ENCODE peak calls at places on chromosomes 3 and 15, in five cellular contexts. B is HL-60, C is stomach, A is breast epithelium, I is Panc1. Q is an unnamed sample.

GRCh38 chr15:51251591-51251990 is 86.8 kb downstream of the CYP19A1 start:
- DNase-seq in B (no peak), C (no peak), A (no peak), I (no peak), Q (no peak)

GRCh38 chr15:65423977-65424679 is 1.4 kb upstream of the IGDCC4 start:
- DNase-seq in B (no peak), C (no peak), A (no peak), I (no peak), Q (no peak)

GRCh38 chr3:178385280-178385952 is 150.8 kb upstream of the KCNMB2 start:
- DNase-seq in B (no peak), C (no peak), A (no peak), I (peak), Q (peak)

GRCh38 chr3:69781593-69781992 is 42.3 kb downstream of the MITF start:
- DNase-seq in B (no peak), C (no peak), A (no peak), I (no peak), Q (no peak)

GRCh38 chr15:68431792-68432401 is at the start of gene ITGA11:
- DNase-seq in B (peak), C (peak), A (peak), I (no peak), Q (no peak)

GRCh38 chr3:126129408-126129891 is 45.5 kb upstream of the SLC41A3 start:
- DNase-seq in B (no peak), C (peak), A (peak), I (no peak), Q (no peak)

GRCh38 chr3:124207873-124208473 is 216.0 kb upstream of the ROPN1 start:
- DNase-seq in B (no peak), C (no peak), A (no peak), I (no peak), Q (no peak)

GRCh38 chr15:39165026-39165706 is 415.7 kb upstream of the THBS1 start:
- DNase-seq in B (no peak), C (no peak), A (no peak), I (no peak), Q (no peak)

GRCh38 chr3:39138804-39139415 is 14.5 kb downstream of the CSRNP1 start:
- DNase-seq in B (no peak), C (peak), A (peak), I (no peak), Q (no peak)

GRCh38 chr3:157335677-157336076 is 101.0 kb upstream of the PTX3 start:
- DNase-seq in B (no peak), C (no peak), A (no peak), I (no peak), Q (no peak)

GRCh38 chr3:188947983-188948657 is 223.7 kb upstream of the TPRG1 start:
- DNase-seq in B (no peak), C (peak), A (peak), I (no peak), Q (peak)

GRCh38 chr3:126269360-126269759 is 87.8 kb downstream of the KLF15 start:
- DNase-seq in B (no peak), C (no peak), A (no peak), I (no peak), Q (no peak)

GRCh38 chr15:55816017-55816416 is 73.1 kb upstream of the PRTG start:
- DNase-seq in B (no peak), C (no peak), A (no peak), I (no peak), Q (no peak)

GRCh38 chr3:168024537-168024941 is 71.2 kb downstream of the GOLIM4 start:
- DNase-seq in B (no peak), C (no peak), A (no peak), I (no peak), Q (no peak)

GRCh38 chr3:147672436-147672835 is 263.3 kb downstream of the ZIC1 start:
- DNase-seq in B (no peak), C (no peak), A (no peak), I (no peak), Q (no peak)

GRCh38 chr3:100299031-100299430 is 35.5 kb upstream of the NIT2 start:
- DNase-seq in B (no peak), C (no peak), A (no peak), I (no peak), Q (no peak)

GRCh38 chr3:13579089-13579488 is 30.2 kb downstream of the FBLN2 start:
- DNase-seq in B (no peak), C (no peak), A (no peak), I (no peak), Q (no peak)

GRCh38 chr15:78308422-78309021 is 9.1 kb upstream of the SKIC8 start:
- DNase-seq in B (peak), C (peak), A (peak), I (peak), Q (no peak)

GRCh38 chr3:116198087-116198486 is 247.2 kb downstream of the LSAMP start:
- DNase-seq in B (no peak), C (no peak), A (no peak), I (no peak), Q (no peak)

GRCh38 chr3:15431256-15431837 is 3.9 kb downstream of the EAF1 start:
- DNase-seq in B (no peak), C (no peak), A (no peak), I (no peak), Q (no peak)

GRCh38 chr3:100753846-100754245 is 44.6 kb downstream of the TFG start:
- DNase-seq in B (no peak), C (no peak), A (no peak), I (no peak), Q (no peak)

GRCh38 chr3:64488938-64489337 is 198.9 kb downstream of the ADAMTS9 start:
- DNase-seq in B (no peak), C (no peak), A (no peak), I (no peak), Q (no peak)

GRCh38 chr15:55737373-55737772 is 5.6 kb downstream of the PRTG start:
- DNase-seq in B (no peak), C (no peak), A (no peak), I (no peak), Q (no peak)

GRCh38 chr15:72227192-72227586 is 3.8 kb downstream of the PKM start:
- DNase-seq in B (peak), C (no peak), A (no peak), I (no peak), Q (no peak)

GRCh38 chr15:31338879-31339557 is 12.4 kb downstream of the KLF13 start:
- DNase-seq in B (peak), C (no peak), A (peak), I (no peak), Q (no peak)

GRCh38 chr3:61564405-61565059 is 3.2 kb downstream of the PTPRG start:
- DNase-seq in B (no peak), C (peak), A (peak), I (no peak), Q (no peak)

GRCh38 chr3:166114448-166114847 is 277.2 kb upstream of the BCHE start:
- DNase-seq in B (no peak), C (no peak), A (no peak), I (no peak), Q (no peak)

GRCh38 chr3:71972031-71972430 is 187.1 kb upstream of the PROK2 start:
- DNase-seq in B (no peak), C (no peak), A (peak), I (no peak), Q (no peak)

GRCh38 chr3:150249776-150250175 is 158.3 kb upstream of the TSC22D2 start:
- DNase-seq in B (no peak), C (no peak), A (no peak), I (no peak), Q (no peak)

GRCh38 chr3:138916824-138917223 is 30.1 kb downstream of the FOXL2 start:
- DNase-seq in B (no peak), C (peak), A (peak), I (no peak), Q (no peak)

GRCh38 chr3:126469479-126469878 is 6.2 kb downstream of the ZXDC start:
- DNase-seq in B (no peak), C (no peak), A (no peak), I (no peak), Q (no peak)

GRCh38 chr15:59294574-59294960 is 78.1 kb downstream of the MYO1E start:
- DNase-seq in B (no peak), C (no peak), A (no peak), I (no peak), Q (no peak)

GRCh38 chr3:69249001-69249400 is 126.6 kb upstream of the LMOD3 start:
- DNase-seq in B (no peak), C (no peak), A (no peak), I (no peak), Q (no peak)

GRCh38 chr3:51718547-51719412 is 11.9 kb downstream of the GRM2 start:
- DNase-seq in B (peak), C (peak), A (no peak), I (peak), Q (no peak)

GRCh38 chr3:171005648-171006047 is 20.9 kb downstream of the SLC2A2 start:
- DNase-seq in B (no peak), C (no peak), A (no peak), I (no peak), Q (no peak)

GRCh38 chr3:41893977-41894376 is 67.9 kb downstream of the ULK4 start:
- DNase-seq in B (peak), C (no peak), A (no peak), I (peak), Q (no peak)

GRCh38 chr15:51401872-51402517 is 60.5 kb downstream of the GLDN start:
- DNase-seq in B (peak), C (peak), A (no peak), I (no peak), Q (no peak)

GRCh38 chr3:141845407-141846049 is 30.9 kb upstream of the ATP1B3 start:
- DNase-seq in B (no peak), C (no peak), A (no peak), I (no peak), Q (no peak)

GRCh38 chr15:96049323-96049722 is 281.2 kb upstream of the NR2F2 start:
- DNase-seq in B (no peak), C (peak), A (no peak), I (no peak), Q (no peak)
- H3K27ac ChIP-seq in B (no peak), C (peak), A (no peak), I (no peak), Q (no peak)

DNA sequence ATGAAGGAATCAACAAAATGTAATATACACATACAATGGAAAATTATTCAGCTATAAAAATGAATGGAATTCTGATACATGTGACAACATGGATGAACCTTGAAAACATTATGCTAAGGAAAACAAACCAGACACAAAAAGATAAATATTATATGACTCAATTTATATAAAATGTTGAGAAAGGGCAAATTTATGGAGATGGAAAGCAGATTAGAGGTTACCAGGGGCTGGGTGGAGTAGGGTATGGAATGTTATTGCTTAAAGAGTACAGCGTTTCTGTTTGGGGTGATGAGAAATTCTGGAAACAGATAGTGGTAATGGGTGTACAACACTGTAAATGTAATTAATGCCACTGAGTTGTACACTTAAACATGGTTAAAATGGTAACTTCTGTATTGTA is 50.9 kb downstream of the EMC4 start:
- DNase-seq in B (no peak), C (no peak), A (no peak), I (no peak), Q (no peak)
- TF ChIP-seq POLR2AphosphoS5 in B (no peak), C (no peak), A (no peak), I (no peak), Q (no peak)

DNA sequence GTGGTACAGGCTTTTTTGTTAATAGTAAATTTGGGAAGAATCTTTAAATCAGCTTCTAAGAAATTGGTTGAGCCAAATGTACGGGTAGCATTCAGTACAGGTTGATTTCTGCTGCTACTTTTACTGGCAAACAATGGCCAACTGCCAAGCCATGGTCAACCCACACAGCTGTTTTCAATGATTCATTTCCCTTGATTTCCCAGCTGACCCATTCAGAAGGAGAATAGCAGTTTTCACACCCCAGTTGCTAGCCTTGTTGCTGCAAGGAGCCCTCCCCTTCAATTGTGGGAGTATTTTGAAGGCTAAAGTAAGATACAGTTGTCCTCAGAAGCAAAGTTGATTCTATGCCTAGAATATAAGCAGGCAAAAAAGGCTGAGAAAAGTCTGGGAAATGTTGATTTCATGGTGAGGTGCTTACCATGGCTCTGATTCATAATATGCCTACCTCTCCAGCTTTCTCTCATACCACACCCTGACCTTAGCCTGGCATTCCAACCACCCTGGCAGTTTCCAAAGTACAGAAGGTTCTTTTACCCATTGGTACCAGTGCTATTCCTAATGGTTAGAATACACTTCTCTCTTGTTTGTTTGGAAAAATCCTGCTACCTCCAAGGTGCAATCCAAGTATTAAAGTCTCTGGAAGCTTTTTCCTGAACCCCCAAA is 320.3 kb upstream of the TGFBR2 start:
- DNase-seq in B (no peak), C (peak), A (peak), I (peak), Q (no peak)
- H3K4me3 ChIP-seq in B (no peak), C (no peak), A (no peak), I (no peak), Q (no peak)

GRCh38 chr3:127655641-127656040 is 17.1 kb upstream of the ABTB1 start:
- DNase-seq in B (no peak), C (no peak), A (no peak), I (no peak), Q (no peak)
- H3K27ac ChIP-seq in B (no peak), C (no peak), A (no peak), I (no peak), Q (no peak)

GRCh38 chr3:105830836-105831235 is 38.0 kb downstream of the CBLB start:
- DNase-seq in B (no peak), C (no peak), A (no peak), I (no peak), Q (no peak)

GRCh38 chr3:105834768-105835167 is 34.0 kb downstream of the CBLB start:
- DNase-seq in B (no peak), C (no peak), A (no peak), I (no peak), Q (no peak)

GRCh38 chr3:105835606-105836005 is 33.2 kb downstream of the CBLB start:
- DNase-seq in B (no peak), C (no peak), A (no peak), I (no peak), Q (no peak)

GRCh38 chr3:105829879-105830622 is 38.8 kb downstream of the CBLB start:
- DNase-seq in B (no peak), C (no peak), A (no peak), I (no peak), Q (no peak)

GRCh38 chr3:105832618-105833017 is 36.2 kb downstream of the CBLB start:
- DNase-seq in B (no peak), C (no peak), A (no peak), I (no peak), Q (no peak)
- TF ChIP-seq POLR2AphosphoS5 in B (no peak), C (no peak), A (no peak), I (no peak), Q (no peak)

GRCh38 chr3:108661699-108662098 is 72.2 kb downstream of the DZIP3 start:
- DNase-seq in B (no peak), C (no peak), A (no peak), I (no peak), Q (no peak)
- H3K4me3 ChIP-seq in B (no peak), C (no peak), A (no peak), I (no peak), Q (no peak)

GRCh38 chr15:89338036-89338435 is 3.4 kb upstream of the POLG start:
- DNase-seq in B (no peak), C (no peak), A (no peak), I (no peak), Q (no peak)

GRCh38 chr15:89342840-89343239 is 8.2 kb upstream of the POLG start:
- DNase-seq in B (no peak), C (no peak), A (no peak), I (no peak), Q (no peak)

GRCh38 chr15:89345245-89345644 is 10.6 kb upstream of the POLG start:
- DNase-seq in B (no peak), C (no peak), A (no peak), I (no peak), Q (no peak)

GRCh38 chr15:89340586-89340985 is 6.0 kb upstream of the POLG start:
- DNase-seq in B (no peak), C (no peak), A (no peak), I (no peak), Q (no peak)

GRCh38 chr15:89341316-89342005 is 6.8 kb upstream of the POLG start:
- DNase-seq in B (no peak), C (peak), A (no peak), I (no peak), Q (no peak)
- H3K27ac ChIP-seq in B (no peak), C (no peak), A (no peak), I (no peak), Q (no peak)